ENCODE peak calls at places on chromosome 2, in four cellular contexts. K is tibial nerve, G is stomach, E is transverse colon. A is an unnamed sample.

GRCh38 chr2:98170076-98170475 is 83.1 kb downstream of the VWA3B start:
- DNase-seq in K (no peak), G (no peak), E (no peak), A (no peak)

GRCh38 chr2:95041824-95042442 is 16.4 kb downstream of the MAL start:
- DNase-seq in K (no peak), G (no peak), E (no peak), A (no peak)

GRCh38 chr2:196263181-196263747 is 91.9 kb upstream of the STK17B start:
- DNase-seq in K (no peak), G (no peak), E (peak), A (no peak)

GRCh38 chr2:239245107-239245506 is 155.7 kb downstream of the HDAC4 start:
- DNase-seq in K (no peak), G (peak), E (no peak), A (no peak)

GRCh38 chr2:11465110-11465484 is 864 bp downstream of the E2F6 start:
- DNase-seq in K (no peak), G (no peak), E (no peak), A (no peak)

GRCh38 chr2:168703926-168704325 is 98.5 kb upstream of the NOSTRIN start:
- DNase-seq in K (no peak), G (no peak), E (no peak), A (no peak)

GRCh38 chr2:39735648-39736047 is 43.4 kb downstream of the THUMPD2 start:
- DNase-seq in K (no peak), G (no peak), E (no peak), A (no peak)

GRCh38 chr2:229170171-229170570 is 100.9 kb downstream of the PID1 start:
- DNase-seq in K (no peak), G (no peak), E (no peak), A (no peak)

GRCh38 chr2:205771666-205772065 is 89.4 kb downstream of the NRP2 start:
- DNase-seq in K (no peak), G (no peak), E (no peak), A (no peak)

GRCh38 chr2:63983986-63984605 is 35.1 kb downstream of the VPS54 start:
- DNase-seq in K (no peak), G (no peak), E (no peak), A (no peak)

GRCh38 chr2:142582317-142582716 is 295.1 kb upstream of the KYNU start:
- DNase-seq in K (no peak), G (no peak), E (no peak), A (no peak)

GRCh38 chr2:45649855-45650806 is 1.3 kb upstream of the PRKCE start:
- DNase-seq in K (peak), G (peak), E (peak), A (peak)

GRCh38 chr2:99948010-99948409 is 194.4 kb downstream of the AFF3 start:
- DNase-seq in K (no peak), G (no peak), E (no peak), A (peak)

GRCh38 chr2:85937069-85937439 is 48.3 kb upstream of the ST3GAL5 start:
- DNase-seq in K (no peak), G (no peak), E (no peak), A (no peak)

GRCh38 chr2:73111300-73112025 is 1.3 kb downstream of the RAB11FIP5 start:
- DNase-seq in K (no peak), G (peak), E (peak), A (no peak)

GRCh38 chr2:121664086-121664485 is 14.8 kb upstream of the CLASP1 start:
- DNase-seq in K (no peak), G (no peak), E (no peak), A (no peak)

GRCh38 chr2:101704816-101705565 is 7.5 kb downstream of the MAP4K4 start:
- DNase-seq in K (no peak), G (no peak), E (no peak), A (no peak)

GRCh38 chr2:38583994-38584393 is 18.7 kb downstream of the HNRNPLL start:
- DNase-seq in K (no peak), G (no peak), E (no peak), A (no peak)

GRCh38 chr2:235080108-235080507 is 128.3 kb downstream of the SH3BP4 start:
- DNase-seq in K (no peak), G (no peak), E (no peak), A (no peak)

GRCh38 chr2:226994775-226995174 is 158.9 kb downstream of the RHBDD1 start:
- DNase-seq in K (no peak), G (no peak), E (no peak), A (no peak)

GRCh38 chr2:17772532-17772931 is 18.6 kb downstream of the GEN1 start:
- DNase-seq in K (no peak), G (no peak), E (no peak), A (no peak)

GRCh38 chr2:121196132-121196848 is 88.7 kb downstream of the TFCP2L1 start:
- DNase-seq in K (no peak), G (peak), E (no peak), A (no peak)

GRCh38 chr2:207487650-207488315 is 42.0 kb upstream of the CREB1 start:
- DNase-seq in K (no peak), G (no peak), E (no peak), A (peak)

GRCh38 chr2:112876971-112877361 is 34.0 kb upstream of the IL37 start:
- DNase-seq in K (no peak), G (no peak), E (no peak), A (no peak)

GRCh38 chr2:218261424-218262273 is 834 bp downstream of the GPBAR1 start:
- DNase-seq in K (peak), G (no peak), E (no peak), A (no peak)

GRCh38 chr2:98454073-98454472 is 9.4 kb downstream of the INPP4A start:
- DNase-seq in K (no peak), G (no peak), E (no peak), A (peak)

GRCh38 chr2:27442981-27443323 is 771 bp downstream of the KRTCAP3 start:
- DNase-seq in K (no peak), G (peak), E (peak), A (no peak)

GRCh38 chr2:235324324-235324723 is 169.5 kb upstream of the AGAP1 start:
- DNase-seq in K (no peak), G (no peak), E (no peak), A (no peak)

GRCh38 chr2:120300385-120300784 is 45.6 kb upstream of the INHBB start:
- DNase-seq in K (no peak), G (no peak), E (no peak), A (no peak)

GRCh38 chr2:122822319-122822718 is 1066.9 kb downstream of the TSN start:
- DNase-seq in K (no peak), G (no peak), E (no peak), A (no peak)

GRCh38 chr2:132593171-132593570 is 76.8 kb downstream of the LYPD1 start:
- DNase-seq in K (no peak), G (no peak), E (no peak), A (peak)

GRCh38 chr2:129775941-129776653 is 203.4 kb upstream of the RAB6C start:
- DNase-seq in K (no peak), G (no peak), E (no peak), A (no peak)

GRCh38 chr2:22449676-22450075 is 935.3 kb upstream of the KLHL29 start:
- DNase-seq in K (no peak), G (no peak), E (no peak), A (no peak)

GRCh38 chr2:74197049-74197448 is 1.4 kb upstream of the MTHFD2 start:
- DNase-seq in K (no peak), G (no peak), E (no peak), A (no peak)

GRCh38 chr2:231710751-231711676 is 2.7 kb downstream of the PTMA start:
- DNase-seq in K (no peak), G (peak), E (peak), A (no peak)

GRCh38 chr2:241350878-241351639 is 5.0 kb upstream of the FARP2 start:
- DNase-seq in K (no peak), G (no peak), E (no peak), A (no peak)
- TF ChIP-seq EP300 in K (no peak), G (no peak), E (no peak), A (no peak)

DNA sequence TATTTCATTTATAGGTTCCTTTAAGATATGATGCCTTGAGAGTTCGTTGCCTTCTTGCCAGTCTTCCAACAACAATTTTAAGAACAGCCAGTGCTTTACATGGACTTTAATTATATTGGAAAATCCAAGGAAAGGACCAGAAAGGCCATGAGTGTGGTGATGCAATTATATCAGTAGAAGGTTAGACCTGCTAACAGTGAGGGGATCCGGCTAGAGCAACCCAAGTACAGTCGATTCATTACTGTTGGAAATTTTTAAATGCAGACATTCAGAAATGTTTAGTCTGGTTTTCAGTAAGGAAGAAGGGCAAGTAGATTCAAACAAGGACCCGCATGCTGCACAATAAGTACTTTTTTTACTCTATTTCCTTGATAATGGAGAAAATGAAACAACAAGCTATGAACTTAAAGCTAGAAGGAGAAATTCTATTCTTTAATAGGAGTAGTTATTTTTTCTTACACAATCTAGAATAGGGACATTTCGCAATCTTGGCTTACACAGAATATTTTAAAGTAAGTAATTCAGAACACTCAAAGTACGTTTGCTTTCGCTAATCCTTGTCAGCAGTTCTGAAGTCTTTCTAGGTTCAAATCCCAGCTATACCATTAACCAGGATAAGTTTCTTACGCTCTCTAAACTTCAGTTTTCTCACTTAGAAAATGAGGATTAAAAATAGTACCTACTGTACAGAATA is 405.5 kb downstream of the MEIS1 start:
- DNase-seq in K (no peak), G (no peak), E (no peak), A (no peak)
- TF ChIP-seq POLR2A in K (no peak), G (no peak), E (no peak), A (no peak)

GRCh38 chr2:197838589-197838988 is 34.2 kb downstream of the PLCL1 start:
- DNase-seq in K (no peak), G (no peak), E (no peak), A (no peak)
- H3K4me3 ChIP-seq in K (no peak), G (peak), E (no peak), A (peak)

GRCh38 chr2:221228214-221228769 is 343.8 kb downstream of the EPHA4 start:
- DNase-seq in K (no peak), G (no peak), E (no peak), A (no peak)
- TF ChIP-seq EP300 in K (no peak), G (no peak), E (no peak), A (no peak)

A was measured in esophagus muscularis mucosa.